ENCODE peak calls at places on chromosomes 11 and 22, in seven cellular contexts. T is breast epithelium, G is transverse colon, E is K562, O is H1, S is HCT116, P is spleen. I is an unnamed sample.

GRCh38 chr22:48318575-48319320 is 1508.9 kb downstream of the BRD1 start:
- DNase-seq in P (peak), O (no peak), E (no peak), S (no peak), T (peak), G (peak), I (no peak)

GRCh38 chr11:72752088-72752914 is at the start of gene ARAP1:
- DNase-seq in T (peak), S (peak), G (peak), O (peak), E (peak), P (peak), I (peak)

GRCh38 chr22:37007666-37008065 is 11.6 kb downstream of the TST start:
- DNase-seq in P (no peak), E (no peak), O (no peak), T (no peak), G (no peak), S (no peak), I (no peak)

GRCh38 chr11:128726464-128727139 is 32.7 kb downstream of the FLI1 start:
- DNase-seq in O (no peak), E (no peak), P (peak), T (no peak), S (no peak), G (peak), I (no peak)

GRCh38 chr11:3861698-3862097 is 6.2 kb downstream of the STIM1 start:
- DNase-seq in S (no peak), P (no peak), G (no peak), T (no peak), O (no peak), E (no peak), I (no peak)

GRCh38 chr11:128625766-128626165 is 38.4 kb upstream of the ETS1 start:
- DNase-seq in E (no peak), S (no peak), P (no peak), G (no peak), T (no peak), O (no peak), I (no peak)

GRCh38 chr11:68890490-68891231 is 13.0 kb downstream of the MRPL21 start:
- DNase-seq in G (peak), E (no peak), T (peak), P (peak), S (no peak), O (no peak), I (no peak)

GRCh38 chr11:85095239-85095638 is 531.9 kb downstream of the DLG2 start:
- DNase-seq in G (no peak), S (no peak), O (no peak), P (no peak), E (no peak), T (no peak), I (no peak)

GRCh38 chr22:22248878-22249277 is 4.3 kb downstream of the VPREB1 start:
- DNase-seq in G (no peak), T (no peak), O (no peak), S (no peak), P (no peak), E (no peak), I (no peak)

GRCh38 chr11:129637983-129638776 is 177.5 kb upstream of the TMEM45B start:
- DNase-seq in E (no peak), G (no peak), T (no peak), O (no peak), S (no peak), P (no peak), I (no peak)

GRCh38 chr11:65382036-65382803 is at the start of gene SLC25A45:
- DNase-seq in E (peak), S (peak), T (peak), O (peak), P (peak), G (peak), I (peak)

GRCh38 chr22:26226538-26227297 is 57.5 kb downstream of the SEZ6L start:
- DNase-seq in E (no peak), T (no peak), G (no peak), S (no peak), P (no peak), O (no peak), I (no peak)

GRCh38 chr22:43560651-43561050 is 148.8 kb downstream of the MPPED1 start:
- DNase-seq in O (no peak), T (no peak), P (no peak), S (no peak), E (no peak), G (no peak), I (no peak)

GRCh38 chr11:78290293-78291176 is 101.8 kb downstream of the USP35 start:
- DNase-seq in G (no peak), T (no peak), P (no peak), S (no peak), O (no peak), E (peak), I (no peak)

GRCh38 chr22:41842996-41843970 is 10.4 kb downstream of the SREBF2 start:
- DNase-seq in G (no peak), S (no peak), T (no peak), E (no peak), O (no peak), P (no peak), I (no peak)
- TF ChIP-seq POLR2AphosphoS5 in G (peak), S (no peak), T (no peak), E (no peak), O (peak), P (no peak), I (no peak)

GRCh38 chr11:2400069-2400760 is at the start of gene TSSC4:
- DNase-seq in E (peak), T (peak), G (peak), P (peak), S (peak), O (peak), I (peak)
- TF ChIP-seq POLR2A in E (peak), T (peak), G (peak), P (peak), S (peak), O (peak), I (peak)

DNA sequence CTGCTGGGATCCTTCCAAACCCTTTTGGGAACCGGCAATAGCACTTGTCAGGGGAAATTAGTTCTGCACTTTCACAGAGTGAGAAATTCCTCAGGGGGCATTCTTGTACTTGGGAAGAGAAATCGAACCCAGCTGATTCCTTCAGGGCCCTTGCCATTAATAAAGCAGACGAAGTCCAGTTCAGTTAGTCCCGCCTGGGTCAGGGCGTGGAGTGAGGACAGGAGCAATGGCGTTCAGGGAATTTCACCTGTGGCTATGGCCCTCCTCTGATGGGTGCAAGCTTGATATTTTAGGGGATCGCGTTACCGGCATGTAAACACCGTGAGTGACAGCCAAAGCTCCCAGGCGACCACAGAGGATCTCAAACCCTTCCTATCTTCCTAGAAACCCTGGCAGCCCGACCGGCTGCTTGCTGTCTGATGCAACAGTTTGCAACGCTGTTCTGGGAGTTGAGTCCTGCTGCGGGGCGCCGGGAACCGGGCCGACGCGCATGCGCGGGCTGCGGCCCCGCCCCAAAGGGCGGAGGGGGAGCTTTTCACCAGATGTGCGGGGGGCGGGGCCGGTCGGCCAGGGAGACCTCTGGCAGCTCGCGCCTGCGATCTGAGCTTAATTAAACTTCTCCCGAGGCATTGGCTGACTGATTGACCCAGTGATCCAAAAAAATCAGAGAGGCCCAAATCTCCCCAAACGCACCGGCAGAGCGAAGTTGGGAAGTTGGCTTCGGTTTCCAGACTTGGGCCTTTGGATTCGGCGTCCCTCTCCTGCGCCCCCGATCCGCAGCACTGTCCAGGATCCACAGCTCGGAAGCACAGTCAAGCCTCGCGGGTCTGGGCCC is 34.3 kb upstream of the CREB3L1 start:
- DNase-seq in O (peak), S (peak), G (peak), T (peak), E (peak), P (peak), I (peak)
- TF ChIP-seq POLR2AphosphoS5 in O (peak), S (peak), G (peak), T (peak), E (peak), P (peak), I (peak)

GRCh38 chr11:87394924-87395323 is 357.2 kb downstream of the TMEM135 start:
- DNase-seq in S (no peak), O (no peak), T (no peak), E (no peak), G (no peak), P (no peak), I (no peak)

GRCh38 chr11:87397250-87397649 is 359.5 kb downstream of the TMEM135 start:
- DNase-seq in E (no peak), S (no peak), T (no peak), P (no peak), O (no peak), G (no peak), I (no peak)

GRCh38 chr11:87399341-87399740 is 361.6 kb downstream of the TMEM135 start:
- DNase-seq in G (no peak), T (no peak), S (no peak), E (no peak), P (no peak), O (no peak), I (no peak)

GRCh38 chr11:87398913-87399312 is 361.2 kb downstream of the TMEM135 start:
- DNase-seq in O (no peak), T (no peak), P (no peak), S (no peak), E (no peak), G (peak), I (no peak)
- TF ChIP-seq POLR2A in O (no peak), T (no peak), P (no peak), S (no peak), E (no peak), G (no peak), I (no peak)

GRCh38 chr11:113384551-113384950 is 3.0 kb upstream of the ANKK1 start:
- DNase-seq in G (no peak), P (no peak), O (no peak), T (no peak), S (no peak), E (no peak), I (no peak)

GRCh38 chr11:113389288-113389687 is 1.7 kb downstream of the ANKK1 start:
- DNase-seq in O (no peak), T (no peak), P (no peak), E (no peak), S (no peak), G (no peak), I (no peak)

GRCh38 chr11:113386866-113387265 is 713 bp upstream of the ANKK1 start:
- DNase-seq in T (no peak), O (no peak), P (peak), G (no peak), S (no peak), E (no peak), I (no peak)

GRCh38 chr11:113385749-113386148 is 1.8 kb upstream of the ANKK1 start:
- DNase-seq in T (no peak), G (no peak), O (no peak), E (no peak), P (no peak), S (no peak), I (no peak)

DNA sequence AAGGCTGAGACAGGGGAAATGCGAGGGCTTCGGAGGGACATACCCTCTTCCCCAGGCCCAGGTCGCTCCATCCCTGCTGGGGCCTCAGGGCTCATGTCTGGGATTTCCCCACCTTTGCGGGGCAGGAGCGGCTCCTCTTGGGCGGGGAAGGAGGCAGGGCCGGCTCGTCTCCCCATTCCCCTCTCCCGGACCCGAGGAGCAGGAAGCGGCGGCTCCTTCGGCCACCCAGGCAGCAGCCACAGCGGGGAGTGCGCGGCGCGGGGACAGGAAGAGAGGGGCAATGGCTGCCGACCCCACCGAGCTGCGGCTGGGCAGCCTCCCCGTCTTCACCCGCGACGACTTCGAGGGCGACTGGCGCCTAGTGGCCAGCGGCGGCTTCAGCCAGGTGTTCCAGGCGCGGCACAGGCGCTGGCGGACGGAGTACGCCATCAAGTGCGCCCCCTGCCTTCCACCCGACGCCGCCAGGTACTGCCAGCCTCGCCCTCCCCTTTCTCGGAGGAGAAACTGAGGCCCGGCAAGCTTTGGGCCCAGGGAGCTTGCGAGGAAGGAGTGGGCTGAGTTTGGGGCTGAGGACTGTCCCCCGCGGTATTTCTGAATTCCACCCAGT is at the start of gene ANKK1:
- DNase-seq in E (peak), P (peak), S (peak), T (no peak), O (peak), G (peak), I (no peak)
- TF ChIP-seq POLR2AphosphoS5 in E (no peak), P (no peak), S (no peak), T (no peak), O (peak), G (no peak), I (no peak)

DNA sequence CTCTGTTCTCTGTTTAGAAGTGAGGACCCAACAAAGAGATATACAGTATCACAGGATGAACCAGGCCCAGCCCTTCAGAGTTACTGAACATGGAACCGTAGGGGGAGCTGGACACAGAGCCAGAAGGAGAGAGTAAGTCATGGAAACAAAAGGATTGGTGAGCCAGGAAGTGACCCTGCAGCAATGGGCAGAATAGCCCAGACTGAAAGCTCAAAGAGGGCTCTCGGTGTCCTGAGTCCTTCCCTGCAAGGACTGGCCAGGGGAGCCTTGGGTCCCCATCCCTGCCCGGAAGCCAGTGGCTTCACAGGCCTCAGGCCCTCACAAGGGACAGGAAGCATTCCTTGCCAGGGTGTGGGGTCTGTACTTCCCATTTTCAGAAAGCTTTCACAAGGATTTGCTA is 150.6 kb downstream of the SPATA19 start:
- DNase-seq in S (no peak), O (no peak), T (no peak), G (no peak), P (no peak), E (no peak), I (no peak)
- TF ChIP-seq POLR2A in S (no peak), O (no peak), T (no peak), G (no peak), P (no peak), E (no peak), I (no peak)

GRCh38 chr11:61157743-61158142 is 3.5 kb downstream of the VPS37C start:
- DNase-seq in E (no peak), G (no peak), O (no peak), T (no peak), P (peak), S (no peak), I (no peak)

GRCh38 chr11:61158691-61159381 is 2.4 kb downstream of the VPS37C start:
- DNase-seq in G (peak), P (no peak), S (no peak), E (no peak), T (no peak), O (no peak), I (no peak)

GRCh38 chr11:61161190-61162091 is at the start of gene VPS37C:
- DNase-seq in P (peak), G (peak), E (peak), O (peak), T (peak), S (peak), I (peak)

GRCh38 chr11:61162092-61162935 is 1.1 kb upstream of the VPS37C start:
- DNase-seq in G (peak), P (no peak), T (no peak), E (peak), O (no peak), S (peak), I (no peak)

DNA sequence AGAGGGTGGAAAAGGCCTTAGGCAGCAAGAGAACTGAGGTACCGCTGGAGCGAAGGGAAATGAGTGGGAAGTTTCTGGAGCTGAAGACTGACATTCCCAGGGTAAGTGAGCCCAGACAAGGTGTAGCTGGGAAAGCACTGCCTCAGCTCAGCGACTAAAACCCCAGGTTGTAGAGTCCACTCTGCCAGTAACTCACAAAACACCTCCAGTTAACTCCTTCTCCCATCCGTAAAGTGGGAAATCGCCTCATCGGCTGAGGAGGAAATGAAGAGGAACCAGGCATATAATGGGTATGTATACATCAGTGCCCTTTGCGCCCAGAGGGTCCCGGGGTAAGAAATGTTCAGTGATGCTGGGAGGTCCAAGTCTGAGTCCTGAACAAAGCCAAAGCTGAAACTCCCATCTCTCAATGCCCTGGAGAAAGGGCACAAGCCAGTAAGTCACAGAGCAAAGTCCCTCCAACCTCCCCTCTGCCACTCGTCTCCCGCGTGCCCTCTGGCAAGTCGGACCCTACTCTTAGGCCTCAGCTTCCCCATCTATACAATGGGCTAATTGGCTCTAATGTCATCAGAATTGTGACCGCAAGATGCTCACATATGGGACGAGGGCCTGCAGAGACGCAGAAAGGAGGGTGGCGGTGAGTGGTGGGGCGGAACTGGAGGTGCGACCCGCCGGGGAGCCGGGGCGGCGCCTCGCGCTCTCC is 588 bp downstream of the VPS37C start:
- DNase-seq in S (no peak), E (no peak), G (no peak), P (no peak), O (peak), T (no peak), I (no peak)
- TF ChIP-seq POLR2AphosphoS5 in S (no peak), E (no peak), G (peak), P (no peak), O (no peak), T (no peak), I (no peak)

DNA sequence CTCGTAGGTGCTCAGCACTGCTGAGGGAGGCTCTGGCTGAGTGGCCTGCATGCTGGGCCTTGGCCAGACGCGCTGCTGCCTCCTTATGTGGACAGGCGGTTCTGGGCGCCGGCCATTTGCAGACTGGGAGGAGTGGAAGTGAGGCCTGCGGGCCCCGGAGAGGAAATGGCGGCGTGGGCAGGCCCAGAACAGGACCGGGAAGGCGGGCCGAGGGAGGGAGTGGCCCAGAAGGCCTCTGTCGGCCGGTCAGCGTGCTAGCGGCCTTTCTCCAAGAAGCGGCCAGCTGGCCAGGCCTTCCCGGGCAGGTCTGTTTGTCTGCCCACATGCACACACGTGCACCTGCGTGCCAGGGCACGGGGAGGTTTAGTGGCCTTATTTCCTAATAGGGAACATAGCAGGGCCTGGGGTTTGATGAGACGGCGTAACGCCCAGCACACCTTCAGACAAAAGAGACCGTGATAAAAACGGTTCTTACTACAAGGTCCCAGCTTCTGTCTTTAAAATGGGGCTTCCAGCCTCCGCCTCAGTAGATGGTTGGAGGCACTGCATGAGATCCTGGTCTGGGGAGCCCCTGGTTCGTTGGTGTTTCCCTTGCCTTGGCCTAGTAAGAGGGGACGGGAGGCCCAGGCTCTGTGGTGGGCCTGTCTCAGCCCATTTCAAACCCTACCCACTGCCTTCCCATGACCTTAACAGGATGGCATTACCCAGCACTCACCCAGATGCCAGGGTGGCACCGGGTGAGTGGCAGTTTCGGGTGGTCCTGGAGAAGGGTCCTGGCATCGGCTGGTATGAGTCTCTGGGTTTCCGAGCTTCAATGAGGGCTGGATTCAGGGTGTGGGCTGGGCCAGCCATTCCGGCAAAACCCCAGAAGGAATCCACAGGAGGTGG is 65.1 kb upstream of the PPARA start:
- DNase-seq in G (peak), S (no peak), P (peak), E (peak), T (peak), O (no peak), I (no peak)
- TF ChIP-seq POLR2A in G (no peak), S (no peak), P (no peak), E (peak), T (no peak), O (no peak), I (no peak)

GRCh38 chr22:39351689-39352214 is 2.0 kb downstream of the SYNGR1 start:
- DNase-seq in E (no peak), O (no peak), T (no peak), P (peak), S (no peak), G (no peak), I (no peak)
- TF ChIP-seq POLR2AphosphoS5 in E (no peak), O (no peak), T (no peak), P (peak), S (no peak), G (no peak), I (no peak)

GRCh38 chr11:47378011-47378835 is at the start of gene SPI1:
- DNase-seq in P (peak), S (no peak), O (no peak), G (peak), T (no peak), E (peak), I (peak)
- TF ChIP-seq POLR2A in P (peak), S (no peak), O (no peak), G (peak), T (no peak), E (peak), I (peak)

I was measured in GM12891.